ENCODE peak calls at places on chromosomes 5 and 9, in ten cellular contexts. H is nephron progenitor cell, L is GM23338, N is retinal pigment epithelial cell, Q is AG10803, E is PC-9, M is IMR-90, Z is ascending aorta, S is body of pancreas, O is foreskin fibroblast. F is an unnamed sample.

GRCh38 chr5:176144508-176144907 is 93.7 kb upstream of the SIMC1 start:
- DNase-seq in H (no peak), L (no peak), N (no peak), Q (no peak), E (no peak), M (no peak), Z (no peak), S (no peak), O (no peak), F (no peak)

GRCh38 chr5:102922839-102923477 is 167.9 kb downstream of the PAM start:
- DNase-seq in H (no peak), L (no peak), N (no peak), Q (peak), E (no peak), M (no peak), Z (no peak), S (no peak), O (no peak), F (no peak)

GRCh38 chr9:104247899-104248460 is 153.9 kb downstream of the SMC2 start:
- DNase-seq in H (no peak), L (no peak), N (no peak), Q (peak), E (no peak), M (no peak), Z (no peak), S (no peak), O (no peak), F (no peak)

GRCh38 chr9:36781532-36781931 is 208.8 kb downstream of the MELK start:
- DNase-seq in H (no peak), L (no peak), N (peak), Q (no peak), E (peak), M (peak), Z (no peak), S (no peak), O (peak), F (no peak)

GRCh38 chr5:77871016-77871415 is 94.9 kb upstream of the TBCA start:
- DNase-seq in H (no peak), L (no peak), N (no peak), Q (no peak), E (no peak), M (no peak), Z (no peak), S (no peak), O (no peak), F (no peak)

GRCh38 chr5:178496219-178496618 is 94.0 kb downstream of the COL23A1 start:
- DNase-seq in H (no peak), L (no peak), N (no peak), Q (peak), E (no peak), M (no peak), Z (no peak), S (no peak), O (no peak), F (no peak)

GRCh38 chr5:116137544-116138378 is 52.9 kb downstream of the COMMD10 start:
- DNase-seq in H (peak), L (peak), N (no peak), Q (peak), E (no peak), M (peak), Z (no peak), S (no peak), O (peak), F (no peak)

GRCh38 chr5:175378444-175379028 is 65.4 kb downstream of the DRD1 start:
- DNase-seq in H (peak), L (no peak), N (no peak), Q (peak), E (no peak), M (peak), Z (no peak), S (no peak), O (no peak), F (no peak)

GRCh38 chr5:10289353-10289752 is 18.3 kb downstream of the CMBL start:
- DNase-seq in H (no peak), L (no peak), N (no peak), Q (peak), E (peak), M (no peak), Z (no peak), S (peak), O (peak), F (no peak)

GRCh38 chr5:56349461-56349860 is 116.3 kb upstream of the ANKRD55 start:
- DNase-seq in H (no peak), L (no peak), N (no peak), Q (no peak), E (no peak), M (no peak), Z (no peak), S (no peak), O (no peak), F (no peak)

GRCh38 chr9:8733096-8733954 is 933.7 kb upstream of the DMAC1 start:
- DNase-seq in H (peak), L (peak), N (no peak), Q (no peak), E (no peak), M (no peak), Z (no peak), S (peak), O (no peak), F (no peak)

GRCh38 chr9:3330792-3331420 is 194.9 kb downstream of the RFX3 start:
- DNase-seq in H (no peak), L (no peak), N (peak), Q (peak), E (no peak), M (peak), Z (no peak), S (no peak), O (peak), F (no peak)

GRCh38 chr9:122695696-122696095 is 20.8 kb downstream of the OR1L3 start:
- DNase-seq in H (no peak), L (no peak), N (no peak), Q (no peak), E (no peak), M (peak), Z (no peak), S (no peak), O (peak), F (no peak)

GRCh38 chr5:142724821-142725220 is 38.9 kb upstream of the FGF1 start:
- DNase-seq in H (no peak), L (no peak), N (no peak), Q (no peak), E (no peak), M (no peak), Z (no peak), S (no peak), O (no peak), F (no peak)

GRCh38 chr5:140574165-140574564 is 9.5 kb downstream of the SLC35A4 start:
- DNase-seq in H (no peak), L (no peak), N (no peak), Q (no peak), E (no peak), M (peak), Z (no peak), S (no peak), O (no peak), F (no peak)

GRCh38 chr5:135544666-135545045 is 8.9 kb upstream of the NEUROG1 start:
- DNase-seq in H (peak), L (peak), N (no peak), Q (no peak), E (no peak), M (no peak), Z (no peak), S (no peak), O (no peak), F (no peak)

GRCh38 chr9:13690595-13690994 is 411.1 kb upstream of the MPDZ start:
- DNase-seq in H (no peak), L (no peak), N (no peak), Q (no peak), E (no peak), M (peak), Z (no peak), S (no peak), O (no peak), F (no peak)

GRCh38 chr9:13689925-13690324 is 410.4 kb upstream of the MPDZ start:
- DNase-seq in H (no peak), L (no peak), N (no peak), Q (no peak), E (no peak), M (no peak), Z (no peak), S (no peak), O (no peak), F (no peak)

GRCh38 chr9:13688223-13688989 is 408.9 kb upstream of the MPDZ start:
- DNase-seq in H (no peak), L (peak), N (no peak), Q (no peak), E (no peak), M (no peak), Z (no peak), S (no peak), O (no peak), F (no peak)

DNA sequence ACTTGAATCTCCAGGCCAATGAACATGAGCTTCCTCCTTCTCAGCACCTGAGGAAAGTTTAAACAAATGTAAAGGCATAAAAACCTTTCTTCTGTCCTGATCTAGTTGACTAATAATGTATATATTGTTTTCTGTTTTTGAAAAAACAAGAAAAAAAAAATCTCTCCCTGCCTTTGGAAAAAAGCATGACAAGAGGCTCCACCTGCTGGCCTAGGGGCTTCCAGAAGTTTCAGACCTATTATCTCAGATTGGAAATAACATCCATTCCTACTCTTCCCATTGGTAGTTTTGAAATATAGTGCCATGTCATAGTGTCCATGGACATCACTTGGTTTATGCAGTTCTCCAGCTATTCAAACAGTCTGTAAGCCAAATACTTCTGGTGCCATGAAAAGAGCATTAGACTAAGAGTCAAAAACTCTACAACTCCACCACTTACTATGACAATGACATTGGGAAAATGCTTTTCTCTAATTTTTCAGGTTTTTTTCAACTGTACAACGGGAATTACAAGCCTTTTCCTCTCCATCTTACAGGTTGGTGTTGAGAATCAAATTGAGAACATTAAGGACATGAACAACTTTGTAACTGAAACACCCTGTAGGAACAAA is 409.6 kb upstream of the MPDZ start:
- DNase-seq in H (no peak), L (peak), N (no peak), Q (peak), E (no peak), M (no peak), Z (no peak), S (no peak), O (no peak), F (no peak)
- TF ChIP-seq CTCF in H (no peak), L (peak), N (peak), Q (peak), E (peak), M (peak), Z (no peak), S (peak), O (peak), F (no peak)

GRCh38 chr5:164422400-164422799 is 917.0 kb downstream of the MAT2B start:
- DNase-seq in H (peak), L (peak), N (no peak), Q (peak), E (no peak), M (peak), Z (no peak), S (no peak), O (no peak), F (no peak)
- TF ChIP-seq CTCF in H (peak), L (peak), N (no peak), Q (no peak), E (peak), M (peak), Z (no peak), S (no peak), O (no peak), F (no peak)

DNA sequence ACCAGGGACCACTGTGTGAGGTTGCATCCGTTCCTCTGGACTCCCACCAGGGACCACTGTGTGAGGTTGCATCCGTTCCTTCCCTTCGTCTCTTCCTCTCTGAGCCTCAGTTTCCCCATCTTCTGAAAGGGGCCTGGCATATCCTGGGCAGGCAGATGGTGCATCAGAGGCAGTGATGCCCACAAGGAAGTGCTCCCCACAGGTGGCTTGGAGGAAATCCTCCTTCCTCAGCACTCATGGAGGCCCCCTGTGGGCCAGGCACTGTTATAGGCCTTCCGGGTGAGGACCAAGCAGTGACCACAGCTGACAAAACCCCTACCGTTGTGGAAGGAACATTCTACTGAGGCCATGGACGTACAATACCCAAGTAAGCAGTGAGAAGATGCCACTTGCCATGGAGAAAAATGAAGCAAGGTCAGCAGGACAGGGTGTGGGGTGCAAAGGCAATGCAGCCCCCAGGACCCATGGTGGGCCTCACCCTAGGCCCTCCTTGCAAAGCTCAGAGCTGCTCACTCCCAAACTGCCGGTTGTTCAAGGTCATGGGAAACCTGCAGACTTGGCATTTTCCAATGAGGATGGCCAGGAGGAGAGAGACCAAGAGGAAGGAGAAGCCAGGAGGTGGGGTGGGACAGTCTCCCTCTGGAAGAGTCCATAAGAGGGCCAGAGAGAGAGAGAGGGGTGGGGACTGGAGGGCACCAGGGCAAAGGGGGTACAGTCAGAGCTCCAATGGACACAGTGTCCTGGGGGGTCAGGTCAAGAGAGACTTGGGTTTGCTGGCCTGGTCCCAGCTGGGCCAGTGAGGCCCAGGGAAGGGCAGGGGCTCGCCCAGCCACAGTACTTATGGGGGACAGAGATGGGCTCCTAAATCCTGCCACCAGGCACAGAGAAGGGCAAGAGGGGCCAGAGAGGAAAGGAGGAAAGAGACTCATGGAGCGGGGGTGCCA is 51.1 kb downstream of the C9orf50 start:
- DNase-seq in H (no peak), L (peak), N (no peak), Q (peak), E (peak), M (peak), Z (no peak), S (peak), O (no peak), F (no peak)
- TF ChIP-seq CTCF in H (peak), L (peak), N (peak), Q (peak), E (peak), M (peak), Z (peak), S (peak), O (peak), F (no peak)

DNA sequence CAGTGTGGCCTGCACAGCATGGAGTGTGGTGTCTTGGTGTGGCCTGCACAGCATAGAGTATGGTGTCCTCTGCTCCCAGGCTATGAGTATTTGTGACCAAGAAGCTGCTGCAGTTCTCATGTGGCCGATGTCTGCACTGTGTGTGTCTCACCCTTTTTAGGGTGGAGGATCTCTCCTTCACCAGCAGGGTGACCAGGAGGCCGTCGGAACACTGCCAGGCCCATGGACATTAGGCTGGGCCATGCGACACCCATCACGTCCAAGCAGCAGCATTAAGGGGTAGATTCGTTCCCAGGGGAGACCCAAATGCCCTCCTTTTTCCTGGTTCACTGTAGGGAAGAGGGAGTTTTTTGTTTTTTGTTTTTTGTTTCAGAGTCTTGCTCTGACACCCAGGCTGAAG is 115.3 kb upstream of the SPIN1 start:
- DNase-seq in H (no peak), L (peak), N (no peak), Q (no peak), E (no peak), M (no peak), Z (no peak), S (no peak), O (no peak), F (no peak)
- TF ChIP-seq CTCF in H (no peak), L (no peak), N (no peak), Q (no peak), E (no peak), M (no peak), Z (no peak), S (no peak), O (no peak), F (no peak)

F was measured in omental fat pad.